ENCODE peak calls at places on chromosome 3, in eight cellular contexts. V is epithelial cell of prostate; J is fibroblast of pulmonary artery; U is H7; E is posterior vena cava; N is stimulated activated CD4-positive, alpha-beta T cell treated with anti-CD3 and anti-CD28 coated beads, Interleukin-1b, Interleukin-23, amount 100 ng/mL, for 1 hour; M is GM12892; W is GM06990. L is an unnamed sample.

GRCh38 chr3:4099607-4100006 is 203.6 kb upstream of the SETMAR start:
- DNase-seq in E (no peak), W (no peak), U (no peak), N (no peak), V (no peak), M (no peak), J (no peak), L (no peak)

GRCh38 chr3:187946031-187946691 is 200.9 kb upstream of the BCL6 start:
- DNase-seq in E (no peak), V (no peak), N (no peak), J (peak), W (no peak), U (no peak), M (no peak), L (no peak)

GRCh38 chr3:4670352-4670751 is 177.2 kb downstream of the ITPR1 start:
- DNase-seq in U (peak), W (no peak), E (no peak), N (no peak), V (no peak), M (no peak), J (peak), L (no peak)

GRCh38 chr3:142211034-142211433 is 14.4 kb downstream of the GK5 start:
- DNase-seq in E (no peak), U (peak), M (no peak), V (no peak), N (no peak), J (peak), W (no peak), L (no peak)

GRCh38 chr3:111895079-111895478 is 36.0 kb downstream of the PHLDB2 start:
- DNase-seq in U (peak), M (no peak), V (no peak), E (no peak), N (no peak), J (peak), W (no peak), L (no peak)

GRCh38 chr3:151987893-151988292 is 114.5 kb downstream of the SUCNR1 start:
- DNase-seq in U (no peak), E (no peak), M (no peak), J (no peak), W (peak), N (no peak), V (no peak), L (no peak)

GRCh38 chr3:14490831-14491230 is 49.3 kb downstream of the GRIP2 start:
- DNase-seq in V (peak), W (no peak), M (no peak), J (no peak), U (no peak), N (no peak), E (no peak), L (no peak)

GRCh38 chr3:47802734-47803477 is at the start of gene DHX30:
- DNase-seq in J (peak), U (peak), N (peak), V (no peak), E (peak), M (peak), W (peak), L (peak)

GRCh38 chr3:16511561-16512434 is 1.7 kb downstream of the RFTN1 start:
- DNase-seq in E (peak), M (peak), N (peak), J (peak), V (no peak), W (peak), U (peak), L (no peak)

GRCh38 chr3:113186566-113186965 is 24.8 kb upstream of the BOC start:
- DNase-seq in V (no peak), M (no peak), E (no peak), W (no peak), N (no peak), J (no peak), U (no peak), L (no peak)

GRCh38 chr3:23701711-23702110 is 104.0 kb upstream of the UBE2E1 start:
- DNase-seq in W (no peak), N (no peak), J (no peak), M (no peak), E (no peak), V (no peak), U (no peak), L (no peak)

GRCh38 chr3:18725668-18726407 is 300.7 kb upstream of the SATB1 start:
- DNase-seq in U (no peak), W (no peak), V (no peak), N (no peak), E (no peak), J (peak), M (no peak), L (no peak)

GRCh38 chr3:71127463-71128243 is 455.9 kb downstream of the FOXP1 start:
- DNase-seq in V (no peak), E (no peak), J (peak), N (no peak), W (no peak), U (no peak), M (no peak), L (no peak)

GRCh38 chr3:157865449-157865862 is 240.8 kb downstream of the SHOX2 start:
- DNase-seq in U (peak), E (no peak), V (no peak), M (peak), N (peak), J (peak), W (peak), L (peak)

GRCh38 chr3:119831941-119832371 is 50.1 kb downstream of the NR1I2 start:
- DNase-seq in J (peak), U (no peak), M (no peak), V (no peak), E (no peak), W (no peak), N (no peak), L (no peak)

GRCh38 chr3:74124716-74125115 is 489.7 kb downstream of the CNTN3 start:
- DNase-seq in V (no peak), E (no peak), N (no peak), W (no peak), J (no peak), U (no peak), M (no peak), L (no peak)

GRCh38 chr3:134859341-134859740 is 64.3 kb downstream of the EPHB1 start:
- DNase-seq in W (no peak), E (no peak), J (no peak), U (no peak), V (no peak), M (no peak), N (no peak), L (no peak)

GRCh38 chr3:129305592-129306091 is 27.0 kb downstream of the HMCES start:
- DNase-seq in E (peak), U (peak), N (no peak), W (no peak), M (no peak), V (peak), J (peak), L (no peak)

GRCh38 chr3:190579514-190580137 is 65.7 kb downstream of the IL1RAP start:
- DNase-seq in M (no peak), U (no peak), J (no peak), W (no peak), N (no peak), V (no peak), E (no peak), L (no peak)

GRCh38 chr3:15427981-15428380 is 583 bp downstream of the EAF1 start:
- DNase-seq in U (peak), E (no peak), V (no peak), J (no peak), M (no peak), W (no peak), N (no peak), L (no peak)

GRCh38 chr3:119175869-119176756 is 2.7 kb downstream of the UPK1B start:
- DNase-seq in M (no peak), N (no peak), E (no peak), W (no peak), J (peak), V (peak), U (no peak), L (no peak)

GRCh38 chr3:15319575-15319974 is 12.8 kb downstream of the SH3BP5 start:
- DNase-seq in E (peak), V (no peak), U (no peak), M (no peak), W (no peak), N (no peak), J (peak), L (no peak)

GRCh38 chr3:23761440-23761896 is 44.3 kb upstream of the UBE2E1 start:
- DNase-seq in U (peak), W (peak), V (no peak), M (no peak), J (peak), E (no peak), N (no peak), L (no peak)

GRCh38 chr3:66394261-66395249 is 106.3 kb downstream of the LRIG1 start:
- DNase-seq in M (no peak), V (no peak), N (no peak), U (no peak), J (peak), W (no peak), E (peak), L (no peak)

GRCh38 chr3:190308154-190308553 is 14.1 kb downstream of the CLDN1 start:
- DNase-seq in V (no peak), E (no peak), M (no peak), N (no peak), W (no peak), J (no peak), U (no peak), L (no peak)

GRCh38 chr3:86991840-86992430 is 986 bp upstream of the VGLL3 start:
- DNase-seq in V (no peak), J (no peak), E (no peak), M (no peak), W (no peak), U (no peak), N (no peak), L (no peak)

L was measured in GM18507.